ENCODE peak calls at places on chromosomes 3 and 15, in four cellular contexts. Y, W, B and D are unnamed samples.

GRCh38 chr3:35263477-35263876 is 375.8 kb upstream of the ARPP21 start:
- DNase-seq in Y (no peak), W (no peak), B (no peak), D (no peak)

GRCh38 chr3:4721511-4721911 is 228.4 kb downstream of the ITPR1 start:
- DNase-seq in W (no peak), B (no peak), Y (no peak), D (no peak)

GRCh38 chr15:56758770-56759449 is 25.6 kb upstream of the ZNF280D start:
- DNase-seq in W (no peak), Y (no peak), B (no peak), D (peak; percentile 71)

GRCh38 chr3:142087676-142088075 is 61.7 kb downstream of the TFDP2 start:
- DNase-seq in W (no peak), B (no peak), Y (no peak), D (no peak)

GRCh38 chr15:23857028-23857641 is 170.0 kb upstream of the NDN start:
- DNase-seq in Y (peak; percentile 78), B (no peak), W (no peak), D (no peak)

GRCh38 chr15:77819271-77819806 is 186.6 kb upstream of the LINGO1 start:
- DNase-seq in B (no peak), Y (no peak), W (no peak), D (no peak)

GRCh38 chr15:52502608-52503007 is 26.1 kb downstream of the MYO5A start:
- DNase-seq in B (no peak), Y (no peak), W (no peak), D (no peak)

GRCh38 chr3:43203022-43203421 is 83.3 kb upstream of the SNRK start:
- DNase-seq in W (no peak), Y (no peak), B (no peak), D (peak; percentile 40)

GRCh38 chr3:43910750-43911149 is 220.0 kb downstream of the ABHD5 start:
- DNase-seq in W (no peak), B (no peak), Y (no peak), D (no peak)

GRCh38 chr15:92930776-92931175 is 30.7 kb downstream of the CHD2 start:
- DNase-seq in B (no peak), W (no peak), Y (no peak), D (peak; percentile 81)

GRCh38 chr3:129628169-129628522 is 21.7 kb upstream of the PLXND1 start:
- DNase-seq in B (no peak), Y (no peak), W (no peak), D (no peak)
- H3K4me3 ChIP-seq in B (peak overlapping the region; percentile 75), Y (peak overlapping the region; percentile 80), W (peak overlapping the region; percentile 71), D (peak overlapping the region; percentile 43)

DNA sequence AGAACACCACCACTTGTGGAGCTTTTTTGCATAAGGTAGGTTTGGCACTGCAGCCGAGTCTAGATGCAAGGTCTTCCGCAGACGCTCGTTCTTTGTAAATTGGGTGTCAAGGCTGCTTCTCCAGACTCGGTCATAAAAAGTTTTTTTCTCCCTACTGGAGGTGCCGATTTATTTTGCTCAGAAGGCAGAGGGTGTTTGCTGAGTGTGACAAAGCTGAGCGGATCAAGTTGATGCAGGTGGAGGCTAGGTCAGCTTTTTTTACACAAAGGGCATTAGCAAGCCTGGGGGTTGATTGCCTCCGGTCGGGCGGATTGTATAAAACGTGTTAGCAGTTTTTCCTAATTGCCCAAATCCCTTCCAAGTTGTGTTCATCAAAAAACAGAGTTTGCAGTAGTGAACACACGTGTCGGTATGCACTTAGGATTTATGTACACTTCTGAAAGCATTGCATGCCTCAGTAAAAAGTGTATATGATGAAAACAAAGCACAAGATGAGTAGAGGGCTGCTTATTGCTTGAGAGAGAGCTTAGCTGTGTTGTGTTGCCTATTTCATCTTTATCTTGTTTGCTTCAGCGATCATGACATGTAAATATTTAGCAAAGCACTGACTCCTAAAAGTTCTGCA is 2.6 kb downstream of the GPR160 start:
- DNase-seq in B (no peak), Y (no peak), W (no peak), D (no peak)
- H3K4me3 ChIP-seq in B (peak overlapping the region; percentile 35), Y (no peak overlapping the region), W (no peak overlapping the region), D (no peak overlapping the region)

DNA sequence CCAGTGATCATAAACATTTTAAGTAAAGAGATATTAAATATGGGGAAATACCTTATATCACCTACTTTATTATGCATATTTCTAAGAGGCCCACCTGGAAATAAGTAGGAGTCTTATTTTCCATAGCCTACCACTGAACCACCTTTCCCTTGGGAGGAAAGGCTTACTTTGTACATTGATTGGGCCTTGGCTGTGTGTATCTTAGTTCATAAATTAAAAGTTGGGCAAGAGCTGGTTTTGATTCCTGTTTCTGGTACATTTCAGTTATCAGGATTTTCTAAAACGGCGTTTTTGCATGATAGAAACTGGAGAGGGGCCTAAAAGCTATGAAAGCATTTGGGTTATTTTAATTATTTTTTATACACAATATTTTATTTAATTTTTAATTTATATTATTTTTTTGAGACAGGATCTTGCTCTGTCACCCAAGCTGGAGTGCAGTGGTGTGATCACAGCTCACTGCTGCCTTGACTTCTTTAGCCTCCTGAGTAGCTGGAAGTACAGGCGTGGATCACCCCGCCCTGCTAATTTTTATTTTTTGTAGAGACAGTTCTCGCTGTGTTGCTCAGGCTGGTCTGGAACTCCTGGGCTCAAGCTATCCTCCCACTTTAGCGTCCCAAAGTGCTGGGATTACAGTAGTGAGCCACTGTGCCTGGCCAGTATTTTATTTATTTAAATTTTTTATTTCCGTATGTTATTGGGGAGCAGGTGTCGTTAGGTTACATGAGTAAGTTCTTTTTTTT is 2.6 kb downstream of the GMPS start:
- DNase-seq in W (no peak), B (no peak), Y (no peak), D (no peak)
- H3K4me3 ChIP-seq in W (no peak overlapping the region), B (peak overlapping the region; percentile 97), Y (no peak overlapping the region), D (peak overlapping the region; percentile 81)

GRCh38 chr3:107829185-107829584 is 261.6 kb downstream of the CD47 start:
- DNase-seq in Y (no peak), W (no peak), B (no peak), D (no peak)
- H3K4me3 ChIP-seq in Y (no peak overlapping the region), W (no peak overlapping the region), B (no peak overlapping the region), D (no peak overlapping the region)

GRCh38 chr15:40277472-40277871 is 5.4 kb downstream of the ANKRD63 start:
- DNase-seq in W (no peak), B (no peak), Y (no peak), D (no peak)
- H3K4me3 ChIP-seq in W (no peak overlapping the region), B (no peak overlapping the region), Y (no peak overlapping the region), D (no peak overlapping the region)

GRCh38 chr3:139327861-139328260 is 16.0 kb upstream of the MRPS22 start:
- DNase-seq in B (no peak), Y (no peak), W (no peak), D (no peak)

GRCh38 chr3:139328356-139328755 is 15.5 kb upstream of the MRPS22 start:
- DNase-seq in Y (no peak), W (no peak), B (no peak), D (no peak)

GRCh38 chr3:139327231-139327630 is 16.6 kb upstream of the MRPS22 start:
- DNase-seq in W (no peak), Y (no peak), B (no peak), D (no peak)

GRCh38 chr3:139332092-139332491 is 11.7 kb upstream of the MRPS22 start:
- DNase-seq in Y (no peak), B (no peak), W (no peak), D (no peak)

GRCh38 chr3:139329364-139329850 is 14.4 kb upstream of the MRPS22 start:
- DNase-seq in Y (peak; percentile 90), W (peak; percentile 89), B (peak; percentile 57), D (peak; percentile 32)
- H3K4me3 ChIP-seq in Y (peak overlapping the region; percentile 43), W (no peak overlapping the region), B (peak overlapping the region; percentile 45), D (no peak overlapping the region)

DNA sequence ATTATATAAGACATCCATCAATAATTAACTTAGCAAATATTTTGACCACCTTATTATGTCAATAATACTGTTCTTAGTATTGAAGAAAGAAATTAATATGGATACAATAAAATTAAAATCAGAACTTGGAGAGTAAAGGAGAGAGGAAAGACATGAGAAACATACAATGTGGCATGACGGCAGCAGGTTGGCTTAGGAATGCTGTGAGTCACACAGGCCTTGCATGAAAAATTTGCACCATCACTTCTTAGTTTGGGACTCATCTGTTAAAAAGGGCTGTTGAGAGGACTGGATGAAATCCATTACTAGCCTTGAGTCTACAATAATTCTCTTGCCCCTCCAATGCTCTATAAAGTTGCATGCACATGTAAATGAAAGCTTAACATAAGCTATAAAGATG is 880.8 kb downstream of the ROBO1 start:
- DNase-seq in Y (no peak), W (no peak), B (no peak), D (no peak)
- H3K4me3 ChIP-seq in Y (peak overlapping the region; percentile 40), W (no peak overlapping the region), B (no peak overlapping the region), D (no peak overlapping the region)

DNA sequence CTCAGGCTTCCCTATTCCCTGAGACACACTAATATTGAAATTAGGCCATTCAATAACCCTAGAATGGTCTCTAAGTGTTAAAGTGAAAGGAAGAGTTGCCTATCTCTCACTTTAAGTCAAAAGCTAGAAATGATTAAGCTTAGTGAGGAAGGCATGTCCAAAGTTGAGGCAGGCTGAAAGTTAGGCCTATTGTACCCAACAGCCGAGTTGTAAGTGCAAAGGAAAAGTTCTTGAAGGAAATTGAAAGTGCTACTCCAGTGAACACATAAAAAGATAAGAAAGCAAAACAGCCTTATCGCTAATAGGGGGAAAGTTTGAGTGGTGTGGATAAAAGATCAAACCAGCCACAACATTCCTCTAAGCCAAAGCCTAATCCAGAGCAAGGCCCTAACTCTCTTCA is 117.9 kb upstream of the SPATA12 start:
- DNase-seq in W (no peak), Y (no peak), B (no peak), D (no peak)
- H3K4me3 ChIP-seq in W (no peak overlapping the region), Y (no peak overlapping the region), B (no peak overlapping the region), D (no peak overlapping the region)